ENCODE peak calls at places on chromosome 12, in nine cellular contexts. O, A, V, B, G, W, U, I and S are unnamed samples.

GRCh38 chr12:109888179-109889020 is 8.1 kb upstream of the GLTP start:
- DNase-seq in A (no peak), B (peak), I (no peak), O (no peak), U (peak), G (no peak), W (peak), V (no peak), S (peak)

GRCh38 chr12:60577607-60578006 is 981.8 kb downstream of the SLC16A7 start:
- DNase-seq in A (no peak), W (no peak), B (no peak), V (no peak), I (no peak), U (no peak), G (no peak), O (no peak), S (no peak)

GRCh38 chr12:82793882-82794281 is 107.2 kb downstream of the TMTC2 start:
- DNase-seq in B (no peak), O (no peak), W (no peak), U (no peak), V (no peak), I (no peak), A (no peak), G (no peak), S (no peak)

GRCh38 chr12:119594399-119594730 is 791 bp downstream of the TMEM233 start:
- DNase-seq in A (no peak), O (no peak), I (no peak), U (no peak), B (no peak), G (no peak), V (no peak), W (peak), S (no peak)

GRCh38 chr12:82862069-82862841 is 175.5 kb downstream of the TMTC2 start:
- DNase-seq in U (peak), V (no peak), I (no peak), B (no peak), W (peak), O (no peak), A (no peak), G (no peak), S (no peak)

GRCh38 chr12:76240281-76240680 is 107.9 kb downstream of the BBS10 start:
- DNase-seq in B (no peak), I (no peak), A (no peak), O (no peak), U (no peak), G (no peak), V (no peak), W (no peak), S (no peak)

GRCh38 chr12:55068416-55069010 is 48.7 kb downstream of the NEUROD4 start:
- DNase-seq in U (peak), A (no peak), W (peak), G (no peak), V (peak), B (peak), I (no peak), O (no peak), S (peak)

GRCh38 chr12:54273981-54274380 is 5.9 kb downstream of the CBX5 start:
- DNase-seq in U (no peak), I (no peak), G (no peak), O (no peak), V (no peak), B (no peak), W (no peak), A (no peak), S (no peak)

GRCh38 chr12:41743835-41744234 is 400.8 kb downstream of the GXYLT1 start:
- DNase-seq in A (no peak), O (no peak), B (no peak), G (no peak), U (no peak), W (peak), V (peak), I (no peak), S (peak)

GRCh38 chr12:14278294-14278953 is 87.1 kb upstream of the ATF7IP start:
- DNase-seq in A (no peak), U (no peak), G (no peak), O (no peak), V (no peak), B (no peak), I (no peak), W (no peak), S (no peak)

GRCh38 chr12:81255456-81255855 is 177.6 kb downstream of the ACSS3 start:
- DNase-seq in U (no peak), V (no peak), I (no peak), O (no peak), G (no peak), B (no peak), A (no peak), W (no peak), S (no peak)

GRCh38 chr12:49233842-49234526 is 30.9 kb upstream of the TUBA1C start:
- DNase-seq in G (peak), A (peak), V (no peak), W (no peak), I (no peak), U (no peak), O (no peak), B (peak), S (no peak)

GRCh38 chr12:13124661-13125505 is 21.4 kb upstream of the GSG1 start:
- DNase-seq in W (peak), I (no peak), G (no peak), U (peak), A (no peak), B (no peak), O (no peak), V (peak), S (no peak)

GRCh38 chr12:104656383-104656782 is 199.6 kb downstream of the CHST11 start:
- DNase-seq in B (no peak), G (no peak), I (no peak), W (no peak), U (no peak), A (no peak), V (no peak), O (no peak), S (no peak)

GRCh38 chr12:111437816-111438454 is 32.2 kb downstream of the SH2B3 start:
- DNase-seq in A (peak), O (no peak), B (no peak), W (peak), V (peak), G (no peak), I (no peak), U (peak), S (peak)

GRCh38 chr12:39572551-39572950 is 47.1 kb downstream of the ABCD2 start:
- DNase-seq in A (no peak), B (no peak), I (no peak), V (no peak), W (no peak), O (no peak), U (no peak), G (no peak), S (no peak)

GRCh38 chr12:91704446-91704845 is 441.2 kb downstream of the BTG1 start:
- DNase-seq in G (no peak), O (no peak), V (peak), I (no peak), B (no peak), W (peak), U (peak), A (no peak), S (peak)

GRCh38 chr12:51855586-51856428 is 7.3 kb upstream of the FIGNL2 start:
- DNase-seq in G (no peak), V (peak), A (peak), O (no peak), U (peak), B (no peak), W (peak), I (no peak), S (no peak)

GRCh38 chr12:55681142-55682077 is 26.3 kb downstream of the ITGA7 start:
- DNase-seq in A (peak), I (no peak), B (no peak), U (peak), O (no peak), V (peak), W (peak), G (no peak), S (peak)